ENCODE peak calls at places on chromosomes 5 and 9, in four cellular contexts. One of them, this sample, is unnamed.

GRCh38 chr5:175582697-175583096 is 75.2 kb upstream of the HRH2 start:
- DNase-seq in HCT116: no peak
- DNase-seq in IMR-90: no peak
- DNase-seq in heart left ventricle: no peak
- DNase-seq in this sample: no peak

GRCh38 chr9:122374885-122375420 is 4.1 kb downstream of the PTGS1 start:
- DNase-seq in IMR-90: peak; percentile 77
- DNase-seq in heart left ventricle: peak; percentile 77
- DNase-seq in HCT116: no peak
- DNase-seq in this sample: peak; percentile 64

GRCh38 chr5:73448072-73448432 is 525 bp downstream of the FOXD1 start:
- DNase-seq in HCT116: no peak
- DNase-seq in heart left ventricle: no peak
- DNase-seq in IMR-90: no peak
- DNase-seq in this sample: peak; percentile 78

GRCh38 chr5:26942481-26942880 is 95.9 kb downstream of the CDH9 start:
- DNase-seq in heart left ventricle: no peak
- DNase-seq in HCT116: no peak
- DNase-seq in IMR-90: peak; percentile 25
- DNase-seq in this sample: no peak

GRCh38 chr9:91908746-91909145 is 41.3 kb downstream of the ROR2 start:
- DNase-seq in IMR-90: peak; percentile 70
- DNase-seq in heart left ventricle: no peak
- DNase-seq in HCT116: no peak
- DNase-seq in this sample: no peak

GRCh38 chr9:81814794-81815464 is 113.3 kb upstream of the SPATA31D4 start:
- DNase-seq in HCT116: no peak
- DNase-seq in IMR-90: no peak
- DNase-seq in heart left ventricle: no peak
- DNase-seq in this sample: no peak

GRCh38 chr9:28014212-28014611 is 440.9 kb upstream of the C9orf72 start:
- DNase-seq in IMR-90: no peak
- DNase-seq in heart left ventricle: no peak
- DNase-seq in HCT116: no peak
- DNase-seq in this sample: no peak

GRCh38 chr5:139659673-139660072 is 11.5 kb downstream of the CXXC5 start:
- DNase-seq in IMR-90: no peak
- DNase-seq in HCT116: no peak
- DNase-seq in heart left ventricle: no peak
- DNase-seq in this sample: no peak

GRCh38 chr9:83477571-83477970 is 60.6 kb downstream of the FRMD3 start:
- DNase-seq in IMR-90: no peak
- DNase-seq in HCT116: no peak
- DNase-seq in heart left ventricle: no peak
- DNase-seq in this sample: no peak

GRCh38 chr5:80192507-80193241 is 63.2 kb downstream of the SERINC5 start:
- DNase-seq in HCT116: no peak
- DNase-seq in heart left ventricle: peak; percentile 36
- DNase-seq in IMR-90: peak; percentile 51
- DNase-seq in this sample: no peak

GRCh38 chr5:44842491-44843282 is 33.9 kb downstream of the MRPS30 start:
- DNase-seq in HCT116: no peak
- DNase-seq in IMR-90: no peak
- DNase-seq in heart left ventricle: no peak
- DNase-seq in this sample: no peak

GRCh38 chr9:97980918-97981827 is 2.0 kb upstream of the ANP32B start:
- DNase-seq in HCT116: no peak
- DNase-seq in heart left ventricle: peak; percentile 35
- DNase-seq in IMR-90: no peak
- DNase-seq in this sample: no peak

GRCh38 chr9:20753761-20754160 is 69.7 kb downstream of the FOCAD start:
- DNase-seq in heart left ventricle: no peak
- DNase-seq in HCT116: no peak
- DNase-seq in IMR-90: peak; percentile 2
- DNase-seq in this sample: no peak

GRCh38 chr5:90221947-90222346 is 187.6 kb downstream of the CETN3 start:
- DNase-seq in heart left ventricle: no peak
- DNase-seq in HCT116: no peak
- DNase-seq in IMR-90: peak; percentile 16
- DNase-seq in this sample: no peak

GRCh38 chr9:82805027-82805426 is 257.9 kb downstream of the RASEF start:
- DNase-seq in IMR-90: no peak
- DNase-seq in heart left ventricle: no peak
- DNase-seq in HCT116: no peak
- DNase-seq in this sample: no peak

GRCh38 chr9:128540630-128541355 is 11.6 kb upstream of the SPTAN1 start:
- DNase-seq in heart left ventricle: no peak
- DNase-seq in IMR-90: no peak
- DNase-seq in HCT116: no peak
- DNase-seq in this sample: no peak

GRCh38 chr5:72109051-72109411 is 1.8 kb downstream of the MAP1B start:
- DNase-seq in heart left ventricle: no peak
- DNase-seq in IMR-90: no peak
- DNase-seq in HCT116: no peak
- DNase-seq in this sample: no peak

GRCh38 chr5:72108200-72109050 is 1.1 kb downstream of the MAP1B start:
- DNase-seq in IMR-90: peak; percentile 67
- DNase-seq in heart left ventricle: peak; percentile 83
- DNase-seq in HCT116: no peak
- DNase-seq in this sample: peak; percentile 77

GRCh38 chr5:72106922-72107873 is at the start of gene MAP1B:
- DNase-seq in heart left ventricle: peak; percentile 73
- DNase-seq in HCT116: no peak
- DNase-seq in IMR-90: peak; percentile 73
- DNase-seq in this sample: peak; percentile 75

GRCh38 chr5:72109625-72110024 is 2.4 kb downstream of the MAP1B start:
- DNase-seq in heart left ventricle: peak; percentile 16
- DNase-seq in IMR-90: no peak
- DNase-seq in HCT116: no peak
- DNase-seq in this sample: no peak

GRCh38 chr5:72107874-72108199 is 562 bp downstream of the MAP1B start:
- DNase-seq in HCT116: no peak
- DNase-seq in heart left ventricle: peak; percentile 13
- DNase-seq in IMR-90: no peak
- DNase-seq in this sample: no peak
- TF ChIP-seq POLR2A in HCT116: no peak
- TF ChIP-seq POLR2A in heart left ventricle: no peak
- TF ChIP-seq POLR2A in IMR-90: no peak
- TF ChIP-seq POLR2A in this sample: no peak

GRCh38 chr5:142680605-142681259 is 5.2 kb downstream of the FGF1 start:
- DNase-seq in HCT116: peak; percentile 82
- DNase-seq in IMR-90: peak; percentile 76
- DNase-seq in heart left ventricle: no peak
- DNase-seq in this sample: no peak
- H3K27ac ChIP-seq in HCT116: peak overlapping the region; percentile 54
- H3K27ac ChIP-seq in IMR-90: no peak overlapping the region
- H3K27ac ChIP-seq in heart left ventricle: no peak overlapping the region
- H3K27ac ChIP-seq in this sample: no peak overlapping the region

DNA sequence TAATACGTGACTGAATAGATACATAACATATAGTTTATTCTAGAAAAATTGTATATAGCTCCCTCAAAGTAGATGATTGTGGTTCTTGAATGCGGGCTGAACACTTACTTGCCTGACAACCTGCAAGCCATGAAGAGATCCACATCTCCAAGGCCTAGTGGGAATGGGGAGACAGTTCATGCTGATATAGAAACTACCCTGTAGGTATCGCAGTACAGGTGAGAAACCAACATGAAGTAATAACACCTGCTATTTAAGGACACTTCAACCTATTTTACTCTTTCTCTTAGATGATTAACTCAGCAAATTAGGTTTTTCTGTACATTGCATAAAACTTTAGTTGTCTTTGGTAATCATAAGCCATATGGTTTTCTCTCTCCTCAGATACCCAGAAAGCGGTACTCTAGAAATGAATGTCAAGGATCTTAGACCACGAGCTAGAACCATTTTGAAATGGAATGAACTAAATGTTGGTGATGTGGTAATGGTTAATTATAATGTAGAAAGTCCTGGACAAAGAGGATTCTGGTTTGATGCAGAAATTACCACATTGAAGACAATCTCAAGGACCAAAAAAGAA is 47.3 kb downstream of the UHRF2 start:
- DNase-seq in heart left ventricle: no peak
- DNase-seq in IMR-90: no peak
- DNase-seq in HCT116: no peak
- DNase-seq in this sample: no peak
- H3K4me3 ChIP-seq in heart left ventricle: no peak overlapping the region
- H3K4me3 ChIP-seq in IMR-90: no peak overlapping the region
- H3K4me3 ChIP-seq in HCT116: no peak overlapping the region
- H3K4me3 ChIP-seq in this sample: no peak overlapping the region

GRCh38 chr5:61311056-61311455 is 21.0 kb upstream of the ZSWIM6 start:
- DNase-seq in HCT116: no peak
- DNase-seq in heart left ventricle: no peak
- DNase-seq in IMR-90: no peak
- DNase-seq in this sample: no peak
- TF ChIP-seq POLR2A in HCT116: no peak
- TF ChIP-seq POLR2A in heart left ventricle: no peak
- TF ChIP-seq POLR2A in IMR-90: no peak
- TF ChIP-seq POLR2A in this sample: no peak

GRCh38 chr5:86709157-86709881 is 91.6 kb downstream of the COX7C start:
- DNase-seq in HCT116: no peak
- DNase-seq in IMR-90: no peak
- DNase-seq in heart left ventricle: no peak
- DNase-seq in this sample: no peak
- H3K27ac ChIP-seq in HCT116: no peak overlapping the region
- H3K27ac ChIP-seq in IMR-90: no peak overlapping the region
- H3K27ac ChIP-seq in heart left ventricle: no peak overlapping the region
- H3K27ac ChIP-seq in this sample: no peak overlapping the region

GRCh38 chr5:1315018-1315708 is 20.3 kb upstream of the TERT start:
- DNase-seq in IMR-90: no peak
- DNase-seq in HCT116: no peak
- DNase-seq in heart left ventricle: no peak
- DNase-seq in this sample: peak; percentile 66

GRCh38 chr5:1314564-1314982 is 19.7 kb upstream of the TERT start:
- DNase-seq in heart left ventricle: no peak
- DNase-seq in HCT116: no peak
- DNase-seq in IMR-90: no peak
- DNase-seq in this sample: peak; percentile 74

GRCh38 chr5:1312206-1312605 is 17.3 kb upstream of the TERT start:
- DNase-seq in HCT116: no peak
- DNase-seq in IMR-90: no peak
- DNase-seq in heart left ventricle: no peak
- DNase-seq in this sample: peak; percentile 71

GRCh38 chr5:1311443-1312055 is 16.7 kb upstream of the TERT start:
- DNase-seq in heart left ventricle: no peak
- DNase-seq in HCT116: no peak
- DNase-seq in IMR-90: no peak
- DNase-seq in this sample: peak; percentile 73

DNA sequence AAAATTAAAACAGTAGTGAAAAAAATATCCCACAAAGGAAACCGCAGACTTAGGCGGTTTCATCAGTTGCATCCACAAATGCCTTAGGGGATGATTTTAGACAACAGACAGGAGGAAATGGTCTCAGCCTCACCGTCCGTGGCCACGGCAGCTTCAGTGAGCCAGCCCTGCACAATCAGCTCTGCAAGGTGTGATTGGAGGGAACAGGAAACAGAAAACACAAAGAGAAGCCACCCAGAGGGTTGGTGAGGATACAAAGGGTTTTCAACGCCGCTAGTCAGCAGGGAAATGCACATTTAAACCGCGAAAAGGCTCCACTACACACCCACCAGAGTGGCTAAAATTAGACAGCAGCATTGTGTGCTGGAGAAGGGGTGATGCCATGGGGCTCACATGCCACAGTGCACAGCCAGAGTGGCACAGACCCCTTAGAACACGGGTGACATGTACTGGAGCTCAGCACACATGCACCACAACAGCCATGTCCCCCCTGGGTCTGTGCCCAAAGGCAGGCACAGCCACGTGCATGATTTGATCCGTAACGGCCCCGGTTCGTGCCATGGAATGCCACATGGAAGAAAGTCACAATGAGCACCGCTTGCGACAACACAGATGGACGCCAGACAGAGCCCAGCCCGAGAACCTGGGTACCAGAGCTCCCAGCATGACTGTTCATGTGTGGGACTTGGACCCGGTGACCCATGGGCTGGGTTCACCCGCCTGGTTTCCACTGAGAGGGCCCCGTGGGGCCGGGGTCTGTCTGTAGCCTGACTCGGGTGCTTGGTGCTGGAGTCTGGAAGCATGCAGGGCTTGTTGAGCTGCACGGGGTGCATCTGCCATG is 18.3 kb upstream of the TERT start:
- DNase-seq in HCT116: no peak
- DNase-seq in heart left ventricle: no peak
- DNase-seq in IMR-90: no peak
- DNase-seq in this sample: peak; percentile 79
- H3K4me3 ChIP-seq in HCT116: no peak overlapping the region
- H3K4me3 ChIP-seq in heart left ventricle: no peak overlapping the region
- H3K4me3 ChIP-seq in IMR-90: no peak overlapping the region
- H3K4me3 ChIP-seq in this sample: no peak overlapping the region

GRCh38 chr5:31478901-31479300 is 53.0 kb downstream of the DROSHA start:
- DNase-seq in HCT116: no peak
- DNase-seq in heart left ventricle: no peak
- DNase-seq in IMR-90: no peak
- DNase-seq in this sample: no peak

GRCh38 chr5:31477971-31478370 is 53.9 kb downstream of the DROSHA start:
- DNase-seq in IMR-90: peak; percentile 37
- DNase-seq in heart left ventricle: no peak
- DNase-seq in HCT116: no peak
- DNase-seq in this sample: no peak

GRCh38 chr5:31479706-31480105 is 52.2 kb downstream of the DROSHA start:
- DNase-seq in heart left ventricle: no peak
- DNase-seq in HCT116: no peak
- DNase-seq in IMR-90: no peak
- DNase-seq in this sample: no peak

GRCh38 chr5:31477516-31477915 is 54.4 kb downstream of the DROSHA start:
- DNase-seq in heart left ventricle: no peak
- DNase-seq in IMR-90: peak; percentile 69
- DNase-seq in HCT116: no peak
- DNase-seq in this sample: no peak

GRCh38 chr5:31476607-31477200 is 55.2 kb downstream of the DROSHA start:
- DNase-seq in heart left ventricle: no peak
- DNase-seq in HCT116: no peak
- DNase-seq in IMR-90: no peak
- DNase-seq in this sample: no peak
- TF ChIP-seq POLR2A in heart left ventricle: no peak
- TF ChIP-seq POLR2A in HCT116: no peak
- TF ChIP-seq POLR2A in IMR-90: no peak
- TF ChIP-seq POLR2A in this sample: no peak

DNA sequence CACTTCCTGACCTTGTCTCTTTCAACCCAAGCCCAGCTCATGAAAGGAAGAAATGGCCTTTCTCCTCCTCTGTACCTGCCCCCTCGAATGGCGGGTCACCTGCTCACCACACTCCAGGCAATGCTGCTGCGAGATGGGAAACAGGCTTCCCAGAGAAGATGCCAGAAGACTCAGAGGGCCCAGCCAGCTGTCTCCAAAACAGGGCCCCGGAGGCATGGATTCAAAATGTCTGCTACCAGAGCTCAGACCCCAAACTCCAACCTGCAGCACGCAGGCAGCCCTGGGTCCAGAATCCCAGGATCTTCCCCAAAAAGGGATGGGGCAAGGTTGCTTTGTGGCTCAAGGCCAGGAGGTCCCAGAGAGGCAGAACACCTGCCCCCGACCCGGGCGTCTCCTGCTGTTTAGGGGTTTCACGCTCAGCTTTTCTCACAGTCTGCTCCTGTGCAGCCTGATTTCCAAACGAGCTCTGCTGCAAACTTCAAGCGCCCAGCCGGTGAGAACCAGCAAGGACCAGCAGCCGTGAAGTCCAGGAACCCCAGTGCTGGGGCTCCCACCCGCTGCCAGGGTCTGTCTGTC is 42.5 kb downstream of the VAV2 start:
- DNase-seq in heart left ventricle: no peak
- DNase-seq in HCT116: no peak
- DNase-seq in IMR-90: no peak
- DNase-seq in this sample: peak; percentile 56
- H3K27ac ChIP-seq in heart left ventricle: no peak overlapping the region
- H3K27ac ChIP-seq in HCT116: no peak overlapping the region
- H3K27ac ChIP-seq in IMR-90: no peak overlapping the region
- H3K27ac ChIP-seq in this sample: no peak overlapping the region

This sample was measured in spleen.